ENCODE peak calls at places on chromosomes 6 and 20, in four cellular contexts. T is AG10803, Z is H9, D is cardiac fibroblast. G is an unnamed sample.

GRCh38 chr6:8478418-8478817 is 43.1 kb upstream of the SLC35B3 start:
- DNase-seq in T (no peak), Z (no peak), D (no peak), G (no peak)

GRCh38 chr20:12327205-12327604 is 409.5 kb downstream of the BTBD3 start:
- DNase-seq in T (no peak), Z (no peak), D (no peak), G (no peak)

GRCh38 chr20:58587467-58587866 is 63.6 kb upstream of the STX16 start:
- DNase-seq in T (no peak), Z (no peak), D (no peak), G (no peak)

GRCh38 chr6:91713911-91714310 is 1127.0 kb upstream of the MAP3K7 start:
- DNase-seq in T (no peak), Z (no peak), D (no peak), G (no peak)

GRCh38 chr6:119280080-119280479 is 69.5 kb downstream of the MAN1A1 start:
- DNase-seq in T (no peak), Z (no peak), D (no peak), G (no peak)

GRCh38 chr6:32627831-32628230 is 9.4 kb upstream of the HLA-DQA1 start:
- DNase-seq in T (peak), Z (peak), D (peak), G (no peak)

GRCh38 chr20:51156041-51156795 is 133.3 kb upstream of the KCNG1 start:
- DNase-seq in T (peak), Z (no peak), D (peak), G (peak)

GRCh38 chr6:18503187-18503586 is 116.0 kb downstream of the RNF144B start:
- DNase-seq in T (no peak), Z (no peak), D (no peak), G (no peak)

DNA sequence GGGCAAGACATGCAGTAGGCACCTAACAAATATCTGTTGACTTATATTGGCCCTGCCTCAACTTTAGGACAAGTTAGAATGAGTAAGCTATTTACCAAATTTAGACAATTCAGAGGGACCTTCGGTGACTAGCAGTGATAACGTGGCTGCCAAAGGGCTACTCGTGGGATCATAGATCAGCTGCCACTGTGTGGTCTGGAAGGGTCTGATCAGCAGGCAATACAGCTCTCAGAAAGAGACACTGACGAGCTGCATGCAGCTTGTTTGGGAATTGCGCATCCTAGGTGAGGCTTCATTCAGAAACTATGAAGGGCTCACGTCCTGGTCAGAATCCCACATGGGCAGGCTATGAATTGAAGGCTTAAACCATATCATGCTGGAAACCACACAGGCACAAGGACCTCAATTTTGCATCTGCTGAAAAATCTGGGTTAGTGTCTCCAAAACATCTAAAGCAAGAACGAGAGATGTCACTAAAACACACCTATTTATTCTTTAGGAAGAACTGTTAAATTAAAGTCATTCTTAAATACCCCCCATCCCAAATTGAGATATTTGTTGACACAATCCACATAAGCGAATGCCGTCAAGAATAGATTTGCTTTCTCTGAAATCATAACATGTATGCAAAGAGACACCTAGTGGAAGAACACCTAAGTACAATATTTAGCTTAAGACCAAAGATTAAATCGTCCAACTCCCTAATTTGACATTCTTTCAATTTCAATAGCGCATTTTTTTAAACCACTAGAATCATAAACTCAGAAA is 79.6 kb downstream of the IPCEF1 start:
- DNase-seq in T (peak), Z (no peak), D (peak), G (no peak)
- TF ChIP-seq CTCF in T (peak), Z (peak), D (peak), G (peak)

GRCh38 chr6:41682497-41682961 is 44.3 kb downstream of the MDFI start:
- DNase-seq in T (no peak), Z (no peak), D (no peak), G (no peak)

GRCh38 chr6:41679696-41680095 is 41.4 kb downstream of the MDFI start:
- DNase-seq in T (no peak), Z (no peak), D (no peak), G (no peak)

GRCh38 chr6:41682056-41682477 is 43.8 kb downstream of the MDFI start:
- DNase-seq in T (peak), Z (peak), D (peak), G (peak)

GRCh38 chr6:41678511-41679084 is 40.3 kb downstream of the MDFI start:
- DNase-seq in T (no peak), Z (no peak), D (no peak), G (no peak)

GRCh38 chr6:41680182-41680965 is 42.1 kb downstream of the MDFI start:
- DNase-seq in T (no peak), Z (no peak), D (no peak), G (no peak)
- TF ChIP-seq CTCF in T (no peak), Z (no peak), D (no peak), G (no peak)

GRCh38 chr6:123965894-123966293 is 162.2 kb downstream of the NKAIN2 start:
- DNase-seq in T (no peak), Z (peak), D (no peak), G (no peak)
- TF ChIP-seq CTCF in T (no peak), Z (peak), D (no peak), G (no peak)

DNA sequence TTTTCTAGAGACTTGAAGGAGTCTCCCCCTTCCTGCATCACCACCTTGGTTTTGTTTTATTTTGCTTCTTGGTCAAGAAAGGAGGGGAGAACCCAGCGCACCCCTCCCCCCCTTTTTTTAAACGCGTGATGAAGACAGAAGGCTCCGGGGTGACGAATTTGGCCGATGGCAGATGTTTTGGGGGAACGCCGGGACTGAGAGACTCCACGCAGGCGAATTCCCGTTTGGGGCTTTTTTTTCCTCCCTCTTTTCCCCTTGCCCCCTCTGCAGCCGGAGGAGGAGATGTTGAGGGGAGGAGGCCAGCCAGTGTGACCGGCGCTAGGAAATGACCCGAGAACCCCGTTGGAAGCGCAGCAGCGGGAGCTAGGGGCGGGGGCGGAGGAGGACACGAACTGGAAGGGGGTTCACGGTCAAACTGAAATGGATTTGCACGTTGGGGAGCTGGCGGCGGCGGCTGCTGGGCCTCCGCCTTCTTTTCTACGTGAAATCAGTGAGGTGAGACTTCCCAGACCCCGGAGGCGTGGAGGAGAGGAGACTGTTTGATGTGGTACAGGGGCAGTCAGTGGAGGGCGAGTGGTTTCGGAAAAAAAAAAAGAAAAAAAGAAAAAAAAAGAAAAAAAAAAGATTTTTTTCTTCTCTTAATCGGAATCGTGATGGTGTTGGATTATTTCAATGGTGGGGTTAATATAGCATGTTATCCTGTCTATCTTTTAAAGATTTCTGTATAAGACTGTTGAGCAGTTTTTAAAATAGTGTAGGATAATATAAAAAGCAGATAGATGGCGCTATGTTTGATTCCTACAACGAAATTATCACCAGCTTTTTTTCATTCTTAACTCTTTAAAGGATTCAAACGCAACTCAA is 3.1 kb downstream of the SOX4 start:
- DNase-seq in T (peak), Z (peak), D (peak), G (peak)
- TF ChIP-seq CTCF in T (peak), Z (peak), D (peak), G (peak)

GRCh38 chr6:99285881-99286280 is 63.6 kb downstream of the FAXC start:
- DNase-seq in T (no peak), Z (no peak), D (no peak), G (no peak)

GRCh38 chr6:99287523-99287922 is 62.0 kb downstream of the FAXC start:
- DNase-seq in T (no peak), Z (no peak), D (no peak), G (no peak)

GRCh38 chr6:99276747-99277146 is 72.7 kb downstream of the FAXC start:
- DNase-seq in T (no peak), Z (no peak), D (peak), G (peak)

DNA sequence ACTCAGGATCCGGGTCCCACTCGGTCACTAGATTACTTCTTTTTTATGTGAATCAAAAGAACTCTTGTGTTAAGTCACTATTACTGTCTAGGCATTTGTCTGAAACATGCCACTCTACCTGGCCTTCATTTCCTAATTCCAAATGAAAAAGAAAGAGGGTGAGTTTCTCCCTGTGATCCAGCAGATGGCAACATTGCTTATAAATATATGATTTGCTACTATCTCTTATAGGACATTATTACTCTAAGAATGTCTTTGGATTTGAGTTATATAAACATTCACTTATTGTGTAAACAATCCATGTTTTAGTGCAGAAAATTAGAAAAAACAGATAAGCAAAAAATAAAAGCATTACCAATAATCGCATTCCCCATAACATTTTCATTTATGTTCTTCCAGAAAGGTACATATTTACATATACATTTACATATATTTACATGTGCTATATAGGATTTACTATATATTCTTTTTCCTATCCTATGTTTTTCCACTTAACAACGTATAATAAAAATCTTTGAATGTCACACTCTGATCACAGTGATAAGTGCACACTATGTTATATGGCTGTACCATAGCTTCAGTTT is 66.9 kb downstream of the FAXC start:
- DNase-seq in T (peak), Z (no peak), D (peak), G (peak)
- TF ChIP-seq CTCF in T (peak), Z (peak), D (peak), G (peak)

GRCh38 chr6:125512621-125513020 is 210.9 kb upstream of the HDDC2 start:
- DNase-seq in T (no peak), Z (peak), D (peak), G (no peak)
- TF ChIP-seq CTCF in T (peak), Z (peak), D (peak), G (peak)